ENCODE peak calls at places on chromosomes 13 and 19, in five cellular contexts. U, O, W, T and I are unnamed samples.

GRCh38 chr19:7981661-7982060 is 23.8 kb downstream of the ELAVL1 start:
- DNase-seq in U (no peak), O (no peak), W (no peak), T (no peak), I (no peak)

GRCh38 chr19:16338470-16339360 is 14.1 kb downstream of the KLF2 start:
- DNase-seq in U (peak; percentile 89), O (no peak), W (peak; percentile 56), T (no peak), I (peak; percentile 69)

GRCh38 chr13:20960663-20961309 is 58.2 kb upstream of the XPO4 start:
- DNase-seq in U (no peak), O (no peak), W (no peak), T (peak; percentile 29), I (no peak)

GRCh38 chr13:30895773-30896172 is 10.3 kb upstream of the MEDAG start:
- DNase-seq in U (peak; percentile 93), O (peak; percentile 92), W (no peak), T (no peak), I (peak; percentile 74)

GRCh38 chr13:49373699-49374098 is 70.2 kb downstream of the CAB39L start:
- DNase-seq in U (no peak), O (no peak), W (no peak), T (no peak), I (no peak)

GRCh38 chr19:19460761-19461265 is 54.5 kb downstream of the TSSK6 start:
- DNase-seq in U (peak; percentile 79), O (peak; percentile 90), W (peak; percentile 50), T (peak; percentile 48), I (no peak)

GRCh38 chr13:41457589-41458186 is 338 bp downstream of the RGCC start:
- DNase-seq in U (no peak), O (no peak), W (no peak), T (peak; percentile 24), I (no peak)

GRCh38 chr13:79307866-79308298 is 98.2 kb downstream of the RBM26 start:
- DNase-seq in U (no peak), O (no peak), W (peak; percentile 24), T (no peak), I (no peak)

GRCh38 chr19:9865732-9866627 is 30.9 kb downstream of the PIN1 start:
- DNase-seq in U (no peak), O (no peak), W (no peak), T (no peak), I (no peak)

GRCh38 chr13:38662362-38662761 is 24.5 kb upstream of the FREM2 start:
- DNase-seq in U (no peak), O (no peak), W (peak; percentile 49), T (no peak), I (no peak)

GRCh38 chr19:6047256-6047655 is 63.0 kb downstream of the RFX2 start:
- DNase-seq in U (no peak), O (peak; percentile 29), W (peak; percentile 13), T (no peak), I (no peak)

GRCh38 chr13:114266241-114266640 is 15.2 kb upstream of the UPF3A start:
- DNase-seq in U (no peak), O (no peak), W (no peak), T (no peak), I (no peak)

GRCh38 chr13:82749551-82749950 is 1132.7 kb downstream of the SLITRK1 start:
- DNase-seq in U (no peak), O (no peak), W (no peak), T (no peak), I (no peak)

GRCh38 chr19:19866599-19867248 is 1.0 kb downstream of the ZNF253 start:
- DNase-seq in U (no peak), O (no peak), W (peak; percentile 38), T (peak; percentile 36), I (no peak)

GRCh38 chr13:66534561-66534960 is 695.6 kb downstream of the PCDH9 start:
- DNase-seq in U (no peak), O (no peak), W (no peak), T (no peak), I (no peak)

GRCh38 chr13:112859817-112860190 is 109.2 kb upstream of the MCF2L start:
- DNase-seq in U (no peak), O (no peak), W (peak; percentile 80), T (no peak), I (no peak)

GRCh38 chr19:36196249-36196648 is 18.2 kb downstream of the ZNF565 start:
- DNase-seq in U (no peak), O (no peak), W (no peak), T (no peak), I (no peak)

GRCh38 chr19:29620931-29621351 is 14.9 kb downstream of the POP4 start:
- DNase-seq in U (no peak), O (no peak), W (no peak), T (no peak), I (no peak)

GRCh38 chr19:2049741-2050348 is 1.2 kb downstream of the MKNK2 start:
- DNase-seq in U (peak; percentile 92), O (peak; percentile 96), W (peak; percentile 92), T (peak; percentile 93), I (no peak)

GRCh38 chr13:99028890-99029289 is 51.0 kb upstream of the DOCK9 start:
- DNase-seq in U (no peak), O (no peak), W (no peak), T (peak; percentile 27), I (no peak)

DNA sequence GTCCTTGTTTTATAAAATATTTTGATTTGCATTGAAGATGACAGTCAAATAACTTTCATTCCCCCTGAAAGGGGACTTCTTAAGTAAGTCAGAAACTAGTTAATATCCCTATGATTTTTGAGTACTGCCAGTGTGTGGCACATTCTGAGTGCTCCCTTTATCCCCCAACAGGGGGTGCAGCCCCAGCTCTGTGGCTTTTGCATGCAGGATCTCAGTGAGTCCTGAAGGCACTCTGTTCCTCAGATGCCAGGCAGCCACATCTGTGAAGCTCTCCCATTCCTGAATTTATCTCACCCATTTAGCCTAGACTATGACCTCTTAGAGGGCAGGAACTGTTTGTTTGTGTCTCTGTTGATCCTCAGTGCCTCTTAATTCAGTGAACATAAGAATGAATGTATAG is 123.1 kb downstream of the CDK8 start:
- DNase-seq in U (no peak), O (no peak), W (no peak), T (no peak), I (no peak)
- TF ChIP-seq CTCF in U (no peak), O (no peak), W (no peak), T (no peak), I (peak; percentile 42)

DNA sequence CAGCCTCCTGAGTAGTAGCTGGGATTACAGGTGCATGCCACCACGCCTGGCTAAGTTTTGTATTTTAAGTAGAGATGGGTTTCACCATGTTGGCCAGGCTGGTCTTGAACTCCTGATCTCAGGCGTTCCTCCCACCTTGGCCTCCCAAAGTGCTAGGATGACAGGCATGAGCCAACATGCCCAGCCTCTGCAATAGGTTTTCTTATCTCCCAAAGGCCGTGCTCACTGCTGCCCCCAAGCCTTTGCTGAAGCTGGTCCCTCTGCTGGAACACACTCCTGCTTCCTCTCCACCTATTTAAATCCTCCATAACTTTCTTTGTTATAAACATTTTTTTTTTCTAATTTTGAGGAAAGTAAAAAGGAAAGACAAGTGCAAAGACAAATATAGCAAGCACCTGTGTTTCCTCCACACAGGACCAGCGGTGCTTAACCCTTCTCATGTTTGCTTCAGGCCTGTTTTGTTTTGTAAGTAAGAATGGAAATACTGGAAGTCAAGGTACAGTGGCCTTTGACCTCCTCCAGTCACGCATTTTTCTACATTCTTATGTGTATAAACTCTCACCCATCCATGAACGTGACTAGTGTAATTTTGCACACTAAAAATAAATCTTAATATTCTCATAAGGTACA is 14.5 kb upstream of the TNFAIP8L1 start:
- DNase-seq in U (no peak), O (no peak), W (no peak), T (no peak), I (no peak)
- TF ChIP-seq CTCF in U (no peak), O (no peak), W (no peak), T (no peak), I (peak; percentile 30)

DNA sequence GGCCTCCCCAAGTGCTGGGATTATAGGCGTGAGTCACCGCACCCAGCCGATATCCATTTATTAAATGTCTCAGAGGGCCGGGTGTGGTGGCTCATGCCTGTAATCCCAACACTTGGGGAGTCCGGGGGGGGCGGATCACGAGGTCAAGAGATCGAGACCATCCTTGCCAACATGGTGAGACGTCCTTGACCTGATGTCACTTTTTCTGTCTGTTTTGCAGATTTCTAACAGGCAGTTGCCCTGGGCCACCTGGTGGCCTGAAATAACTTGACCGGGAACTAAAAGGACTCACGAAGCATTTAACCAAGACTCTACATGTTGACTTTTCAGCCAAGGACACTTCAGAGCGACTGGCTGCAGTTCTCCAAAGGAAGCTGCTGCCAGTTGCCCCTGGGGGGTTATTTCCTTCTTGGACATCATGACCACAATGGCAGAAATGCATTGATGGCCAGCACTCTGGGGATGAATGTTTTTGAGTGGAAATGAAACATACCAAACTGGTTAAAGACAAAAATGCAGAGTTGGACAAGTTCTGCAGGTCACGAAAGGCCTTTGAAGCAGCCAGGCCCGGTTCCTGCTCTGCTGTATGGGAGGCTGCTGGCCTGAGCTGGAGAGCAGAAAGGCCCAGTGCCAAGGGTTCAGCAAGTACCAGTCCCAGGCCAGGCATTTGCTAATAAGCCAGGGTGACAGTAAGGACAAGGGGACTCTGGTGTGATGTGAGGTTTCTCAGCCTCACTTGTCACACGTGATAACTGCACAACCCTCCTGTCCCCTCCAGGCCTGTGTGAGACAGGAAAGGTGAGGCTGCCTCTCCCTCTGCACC is 8.3 kb downstream of the ZNF837 start:
- DNase-seq in U (no peak), O (no peak), W (no peak), T (no peak), I (no peak)
- TF ChIP-seq CTCF in U (no peak), O (no peak), W (no peak), T (no peak), I (no peak)

GRCh38 chr13:45340422-45341033 is 455 bp downstream of the TPT1 start:
- DNase-seq in U (peak; percentile 96), O (peak; percentile 97), W (peak; percentile 95), T (peak; percentile 94), I (peak; percentile 81)
- TF ChIP-seq CTCF in U (peak; percentile 46), O (peak; percentile 65), W (peak; percentile 63), T (peak; percentile 25), I (peak; percentile 57)

DNA sequence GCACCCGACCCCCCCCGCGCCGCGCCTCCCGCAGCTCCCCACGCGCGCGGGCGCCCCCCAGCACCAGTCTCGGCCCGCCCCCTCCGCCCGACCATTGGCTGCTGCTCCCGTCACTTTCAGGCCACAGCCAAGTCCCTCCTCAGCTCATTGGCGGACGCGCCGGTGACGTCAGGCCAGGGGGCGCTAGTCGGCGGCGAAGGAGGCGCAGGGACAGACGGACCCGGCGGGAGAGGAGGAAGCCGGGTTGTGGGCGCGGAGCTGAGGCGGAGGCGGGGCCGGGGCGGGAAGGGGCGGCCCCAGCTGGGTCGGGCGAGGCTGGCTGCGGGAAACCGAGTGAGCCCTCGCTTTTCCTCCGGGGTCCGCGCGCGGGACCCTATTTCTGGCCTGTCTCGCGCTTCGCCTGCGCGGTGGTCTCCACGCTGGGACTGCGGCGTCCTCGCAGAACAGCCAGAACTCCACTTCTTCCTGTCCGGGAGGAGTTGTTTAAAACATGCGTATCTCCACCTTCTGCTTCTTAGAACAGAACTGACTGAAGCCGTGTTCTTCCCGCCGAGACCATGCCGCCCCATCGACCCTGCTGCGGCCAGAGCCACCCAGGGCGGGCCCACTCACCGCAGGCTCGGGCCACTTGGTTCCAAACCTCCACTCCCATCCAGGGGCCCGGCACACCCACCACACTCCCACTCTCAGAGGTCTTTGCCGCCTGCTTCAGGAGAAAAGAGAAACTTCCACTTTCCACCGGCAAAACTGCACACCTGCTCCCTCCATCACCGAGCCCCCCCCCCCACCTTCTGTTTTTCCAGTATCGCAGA is 459 bp upstream of the TMTC4 start:
- DNase-seq in U (peak; percentile 100), O (peak; percentile 100), W (peak; percentile 99), T (peak; percentile 100), I (peak; percentile 86)
- TF ChIP-seq CTCF in U (peak; percentile 39), O (no peak), W (no peak), T (no peak), I (peak; percentile 41)